ENCODE peak calls at places on chromosomes 4 and X, in seven cellular contexts. One of them, this sample, is unnamed.

GRCh38 chr4:64014647-64015046 is 394.6 kb downstream of the TECRL start:
- DNase-seq in H9: no peak
- DNase-seq in mesenchymal stem cell: no peak
- DNase-seq in neuronal stem cell: no peak
- DNase-seq in trophoblast cell: no peak
- DNase-seq in H1: no peak
- DNase-seq in IMR-90: no peak
- DNase-seq in this sample: no peak

GRCh38 chr4:1295405-1296055 is 5.8 kb downstream of the MAEA start:
- DNase-seq in H1: no peak
- DNase-seq in mesenchymal stem cell: no peak
- DNase-seq in trophoblast cell: no peak
- DNase-seq in H9: no peak
- DNase-seq in neuronal stem cell: no peak
- DNase-seq in IMR-90: no peak
- DNase-seq in this sample: no peak

GRCh38 chr4:1715002-1715761 is 3.1 kb upstream of the SLBP start:
- DNase-seq in IMR-90: no peak
- DNase-seq in H1: no peak
- DNase-seq in H9: peak
- DNase-seq in trophoblast cell: no peak
- DNase-seq in mesenchymal stem cell: no peak
- DNase-seq in neuronal stem cell: no peak
- DNase-seq in this sample: no peak

GRCh38 chrX:150486011-150486410 is 82.4 kb upstream of the MTM1 start:
- DNase-seq in mesenchymal stem cell: peak
- DNase-seq in neuronal stem cell: no peak
- DNase-seq in trophoblast cell: peak
- DNase-seq in H1: no peak
- DNase-seq in H9: peak
- DNase-seq in IMR-90: peak
- DNase-seq in this sample: peak

GRCh38 chrX:19174401-19175025 is 52.2 kb upstream of the ADGRG2 start:
- DNase-seq in trophoblast cell: no peak
- DNase-seq in H9: no peak
- DNase-seq in H1: no peak
- DNase-seq in IMR-90: peak
- DNase-seq in neuronal stem cell: no peak
- DNase-seq in mesenchymal stem cell: peak
- DNase-seq in this sample: no peak

GRCh38 chr4:155948541-155948940 is 5.1 kb downstream of the CTSO start:
- DNase-seq in H9: no peak
- DNase-seq in neuronal stem cell: no peak
- DNase-seq in H1: no peak
- DNase-seq in mesenchymal stem cell: no peak
- DNase-seq in trophoblast cell: peak
- DNase-seq in IMR-90: peak
- DNase-seq in this sample: peak

GRCh38 chrX:20519826-20520225 is 253.1 kb upstream of the RPS6KA3 start:
- DNase-seq in trophoblast cell: no peak
- DNase-seq in H9: no peak
- DNase-seq in H1: no peak
- DNase-seq in mesenchymal stem cell: no peak
- DNase-seq in neuronal stem cell: no peak
- DNase-seq in IMR-90: no peak
- DNase-seq in this sample: no peak

GRCh38 chr4:173243321-173243720 is 74.7 kb downstream of the GALNT7 start:
- DNase-seq in trophoblast cell: peak
- DNase-seq in IMR-90: peak
- DNase-seq in mesenchymal stem cell: peak
- DNase-seq in neuronal stem cell: no peak
- DNase-seq in H1: no peak
- DNase-seq in H9: no peak
- DNase-seq in this sample: no peak

GRCh38 chr4:72489267-72489666 is 79.8 kb downstream of the ADAMTS3 start:
- DNase-seq in H1: no peak
- DNase-seq in neuronal stem cell: no peak
- DNase-seq in trophoblast cell: no peak
- DNase-seq in IMR-90: peak
- DNase-seq in mesenchymal stem cell: no peak
- DNase-seq in H9: no peak
- DNase-seq in this sample: no peak

GRCh38 chrX:47843363-47843762 is 6.7 kb downstream of the ZNF81 start:
- DNase-seq in H1: no peak
- DNase-seq in H9: no peak
- DNase-seq in neuronal stem cell: no peak
- DNase-seq in trophoblast cell: no peak
- DNase-seq in IMR-90: no peak
- DNase-seq in mesenchymal stem cell: peak
- DNase-seq in this sample: no peak

GRCh38 chr4:90718926-90719325 is 591.7 kb downstream of the CCSER1 start:
- DNase-seq in H1: no peak
- DNase-seq in IMR-90: no peak
- DNase-seq in trophoblast cell: no peak
- DNase-seq in mesenchymal stem cell: no peak
- DNase-seq in neuronal stem cell: no peak
- DNase-seq in H9: no peak
- DNase-seq in this sample: no peak

GRCh38 chrX:77788050-77788449 is 2.0 kb upstream of the ATRX start:
- DNase-seq in IMR-90: peak
- DNase-seq in H1: no peak
- DNase-seq in neuronal stem cell: no peak
- DNase-seq in trophoblast cell: peak
- DNase-seq in H9: no peak
- DNase-seq in mesenchymal stem cell: peak
- DNase-seq in this sample: peak

GRCh38 chrX:54891573-54891972 is 29.1 kb upstream of the TRO start:
- DNase-seq in neuronal stem cell: peak
- DNase-seq in trophoblast cell: peak
- DNase-seq in H1: no peak
- DNase-seq in mesenchymal stem cell: peak
- DNase-seq in H9: no peak
- DNase-seq in IMR-90: peak
- DNase-seq in this sample: peak

GRCh38 chrX:118226060-118226428 is 109.4 kb upstream of the KLHL13 start:
- DNase-seq in neuronal stem cell: no peak
- DNase-seq in trophoblast cell: peak
- DNase-seq in H1: no peak
- DNase-seq in IMR-90: no peak
- DNase-seq in mesenchymal stem cell: no peak
- DNase-seq in H9: no peak
- DNase-seq in this sample: peak

GRCh38 chrX:107562482-107562881 is 65.8 kb upstream of the PRPS1 start:
- DNase-seq in H1: no peak
- DNase-seq in H9: no peak
- DNase-seq in mesenchymal stem cell: peak
- DNase-seq in IMR-90: peak
- DNase-seq in neuronal stem cell: no peak
- DNase-seq in trophoblast cell: peak
- DNase-seq in this sample: peak

GRCh38 chrX:1248381-1249061 is 20.1 kb upstream of the CSF2RA start:
- DNase-seq in mesenchymal stem cell: peak
- DNase-seq in neuronal stem cell: peak
- DNase-seq in IMR-90: no peak
- DNase-seq in trophoblast cell: peak
- DNase-seq in H9: peak
- DNase-seq in H1: no peak
- DNase-seq in this sample: peak

GRCh38 chr4:8090312-8090711 is 68.3 kb downstream of the ABLIM2 start:
- DNase-seq in H9: no peak
- DNase-seq in neuronal stem cell: no peak
- DNase-seq in mesenchymal stem cell: no peak
- DNase-seq in trophoblast cell: no peak
- DNase-seq in IMR-90: peak
- DNase-seq in H1: no peak
- DNase-seq in this sample: peak

GRCh38 chrX:13151806-13152510 is 107.5 kb upstream of the FAM9C start:
- DNase-seq in mesenchymal stem cell: peak
- DNase-seq in trophoblast cell: no peak
- DNase-seq in neuronal stem cell: no peak
- DNase-seq in IMR-90: peak
- DNase-seq in H9: no peak
- DNase-seq in H1: no peak
- DNase-seq in this sample: peak

GRCh38 chrX:120697053-120697452 is 67.2 kb upstream of the C1GALT1C1 start:
- DNase-seq in trophoblast cell: no peak
- DNase-seq in mesenchymal stem cell: no peak
- DNase-seq in IMR-90: no peak
- DNase-seq in H1: no peak
- DNase-seq in H9: no peak
- DNase-seq in neuronal stem cell: no peak
- DNase-seq in this sample: no peak

GRCh38 chrX:72306085-72306801 is 529 bp upstream of the CITED1 start:
- DNase-seq in IMR-90: no peak
- DNase-seq in trophoblast cell: no peak
- DNase-seq in neuronal stem cell: no peak
- DNase-seq in H9: no peak
- DNase-seq in mesenchymal stem cell: peak
- DNase-seq in H1: no peak
- DNase-seq in this sample: peak

GRCh38 chr4:158371158-158371557 is 150.5 kb upstream of the RXFP1 start:
- DNase-seq in trophoblast cell: no peak
- DNase-seq in H1: no peak
- DNase-seq in H9: no peak
- DNase-seq in IMR-90: peak
- DNase-seq in mesenchymal stem cell: no peak
- DNase-seq in neuronal stem cell: no peak
- DNase-seq in this sample: no peak

GRCh38 chr4:157700898-157701694 is 471.7 kb downstream of the GASK1B start:
- DNase-seq in trophoblast cell: no peak
- DNase-seq in neuronal stem cell: no peak
- DNase-seq in H1: no peak
- DNase-seq in H9: no peak
- DNase-seq in mesenchymal stem cell: no peak
- DNase-seq in IMR-90: no peak
- DNase-seq in this sample: peak

GRCh38 chr4:66590488-66591215 is 920.4 kb upstream of the EPHA5 start:
- DNase-seq in H1: no peak
- DNase-seq in H9: no peak
- DNase-seq in trophoblast cell: no peak
- DNase-seq in IMR-90: peak
- DNase-seq in mesenchymal stem cell: no peak
- DNase-seq in neuronal stem cell: no peak
- DNase-seq in this sample: no peak

GRCh38 chrX:154441984-154442707 is 1.8 kb upstream of the FAM50A start:
- DNase-seq in IMR-90: no peak
- DNase-seq in trophoblast cell: no peak
- DNase-seq in H9: no peak
- DNase-seq in neuronal stem cell: no peak
- DNase-seq in mesenchymal stem cell: no peak
- DNase-seq in H1: no peak
- DNase-seq in this sample: no peak

DNA sequence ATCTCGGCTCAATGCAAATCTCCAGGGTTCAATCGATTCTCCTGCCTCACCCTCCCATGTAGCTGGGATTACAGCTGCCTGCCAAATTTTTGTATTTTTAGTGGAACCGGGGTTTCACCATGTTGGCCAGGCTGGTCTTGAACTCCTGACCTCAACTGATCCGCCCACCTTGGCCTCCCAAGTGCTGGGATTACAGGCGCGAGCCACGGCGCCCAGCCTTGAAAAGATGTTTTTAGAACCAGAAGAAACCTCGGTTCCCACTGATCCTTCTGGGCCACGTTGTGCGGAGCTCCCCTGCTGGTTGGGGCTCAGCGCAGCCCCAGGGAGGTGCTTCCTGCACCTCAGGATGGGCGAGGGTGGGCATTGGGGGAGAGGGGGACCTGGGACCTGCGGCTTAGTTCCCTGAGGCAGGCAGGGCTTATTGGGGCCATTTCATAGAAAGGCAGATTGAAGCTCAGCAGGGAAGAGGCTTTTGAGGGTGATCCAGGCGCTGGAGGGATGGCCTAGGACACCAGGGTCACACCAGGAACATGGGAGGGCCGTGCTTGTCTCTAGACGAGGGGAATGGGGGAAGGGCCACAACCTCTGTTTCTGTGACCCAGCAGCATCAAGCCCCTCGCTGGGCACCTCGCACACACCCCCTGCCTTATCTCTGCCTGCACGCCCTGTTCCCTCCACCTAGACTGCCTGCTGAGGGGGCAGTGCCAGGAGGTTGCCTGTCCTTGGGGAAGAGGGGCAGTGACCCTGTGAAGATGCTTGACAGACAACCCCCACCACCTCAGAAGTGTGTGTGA is 6.3 kb upstream of the ADD1 start:
- DNase-seq in trophoblast cell: no peak
- DNase-seq in IMR-90: no peak
- DNase-seq in H1: no peak
- DNase-seq in neuronal stem cell: no peak
- DNase-seq in H9: peak
- DNase-seq in mesenchymal stem cell: no peak
- DNase-seq in this sample: no peak
- H4K8ac ChIP-seq in trophoblast cell: no peak
- H4K8ac ChIP-seq in IMR-90: peak
- H4K8ac ChIP-seq in H1: no peak
- H4K8ac ChIP-seq in neuronal stem cell: peak
- H4K8ac ChIP-seq in H9: no peak
- H4K8ac ChIP-seq in mesenchymal stem cell: no peak
- H4K8ac ChIP-seq in this sample: no peak

GRCh38 chr4:118787844-118788380 is 48.0 kb downstream of the SEC24D start:
- DNase-seq in trophoblast cell: no peak
- DNase-seq in neuronal stem cell: no peak
- DNase-seq in mesenchymal stem cell: no peak
- DNase-seq in H1: no peak
- DNase-seq in H9: no peak
- DNase-seq in IMR-90: no peak
- DNase-seq in this sample: no peak

GRCh38 chr4:118783887-118784286 is 52.0 kb downstream of the SEC24D start:
- DNase-seq in IMR-90: peak
- DNase-seq in H9: no peak
- DNase-seq in H1: no peak
- DNase-seq in neuronal stem cell: no peak
- DNase-seq in mesenchymal stem cell: no peak
- DNase-seq in trophoblast cell: no peak
- DNase-seq in this sample: no peak
- H4K8ac ChIP-seq in IMR-90: no peak
- H4K8ac ChIP-seq in H9: no peak
- H4K8ac ChIP-seq in H1: no peak
- H4K8ac ChIP-seq in neuronal stem cell: no peak
- H4K8ac ChIP-seq in mesenchymal stem cell: no peak
- H4K8ac ChIP-seq in trophoblast cell: no peak
- H4K8ac ChIP-seq in this sample: no peak

GRCh38 chr4:80526697-80527096 is 191.2 kb downstream of the CFAP299 start:
- DNase-seq in trophoblast cell: no peak
- DNase-seq in H9: no peak
- DNase-seq in neuronal stem cell: no peak
- DNase-seq in mesenchymal stem cell: no peak
- DNase-seq in IMR-90: no peak
- DNase-seq in H1: no peak
- DNase-seq in this sample: no peak
- H4K8ac ChIP-seq in trophoblast cell: no peak
- H4K8ac ChIP-seq in H9: no peak
- H4K8ac ChIP-seq in neuronal stem cell: no peak
- H4K8ac ChIP-seq in mesenchymal stem cell: no peak
- H4K8ac ChIP-seq in IMR-90: no peak
- H4K8ac ChIP-seq in H1: no peak
- H4K8ac ChIP-seq in this sample: no peak

DNA sequence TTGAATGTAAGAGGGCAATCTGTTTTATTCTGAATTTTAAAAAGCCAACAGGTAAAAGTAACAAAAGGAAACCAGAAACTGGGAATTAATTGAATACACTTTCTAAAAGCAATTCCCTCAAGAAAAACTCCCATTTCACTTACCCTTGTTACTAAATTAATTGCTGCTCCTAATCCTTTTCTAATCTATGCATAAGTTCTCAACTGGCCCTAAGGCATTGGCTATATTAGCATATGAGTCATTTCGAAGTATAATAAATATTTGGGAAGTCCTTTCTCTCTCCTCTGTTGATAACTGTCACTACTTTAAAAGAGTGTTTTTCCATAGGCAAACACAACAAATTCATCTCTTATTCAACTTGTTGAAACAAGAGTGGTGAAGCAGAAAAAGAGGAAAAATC is 486.5 kb upstream of the HTR2C start:
- DNase-seq in mesenchymal stem cell: no peak
- DNase-seq in IMR-90: no peak
- DNase-seq in H1: no peak
- DNase-seq in neuronal stem cell: no peak
- DNase-seq in trophoblast cell: peak
- DNase-seq in H9: no peak
- DNase-seq in this sample: peak
- H4K8ac ChIP-seq in mesenchymal stem cell: no peak
- H4K8ac ChIP-seq in IMR-90: no peak
- H4K8ac ChIP-seq in H1: no peak
- H4K8ac ChIP-seq in neuronal stem cell: no peak
- H4K8ac ChIP-seq in trophoblast cell: no peak
- H4K8ac ChIP-seq in H9: no peak
- H4K8ac ChIP-seq in this sample: no peak